ENCODE peak calls at places on chromosomes 7 and 10, in four cellular contexts. A is neuronal stem cell, U is H9, T is HCT116. J is an unnamed sample.

GRCh38 chr10:34884272-34884952 is 69.3 kb upstream of the PARD3 start:
- DNase-seq in T (no peak), U (no peak), A (no peak), J (peak; percentile 25)

GRCh38 chr7:130381468-130382312 is 1.4 kb downstream of the CPA1 start:
- DNase-seq in T (no peak), U (peak; percentile 91), A (no peak), J (no peak)

GRCh38 chr10:79379512-79380124 is 32.3 kb downstream of the PPIF start:
- DNase-seq in U (peak; percentile 22), A (no peak), T (no peak), J (no peak)

GRCh38 chr10:78898341-78899097 is 170.2 kb upstream of the ZMIZ1 start:
- DNase-seq in T (no peak), U (no peak), A (no peak), J (no peak)

GRCh38 chr7:93211228-93211818 is 14.9 kb downstream of the HEPACAM2 start:
- DNase-seq in T (no peak), A (no peak), U (no peak), J (no peak)

GRCh38 chr7:13742126-13742525 is 247.3 kb downstream of the ETV1 start:
- DNase-seq in U (no peak), A (no peak), T (peak; percentile 8), J (peak; percentile 44)

GRCh38 chr10:101260764-101261341 is 31.6 kb upstream of the LBX1 start:
- DNase-seq in A (no peak), U (peak; percentile 71), T (no peak), J (no peak)

GRCh38 chr10:43809211-43809930 is 160.7 kb upstream of the ZNF32 start:
- DNase-seq in U (no peak), T (no peak), A (no peak), J (no peak)

GRCh38 chr7:212754-213153 is 20.4 kb downstream of the FAM20C start:
- DNase-seq in U (no peak), T (no peak), A (no peak), J (no peak)

GRCh38 chr7:92875719-92876118 is 39.3 kb upstream of the CDK6 start:
- DNase-seq in A (no peak), T (no peak), U (no peak), J (peak; percentile 94)

GRCh38 chr10:57494481-57494880 is 773.2 kb downstream of the IPMK start:
- DNase-seq in A (no peak), T (no peak), U (no peak), J (no peak)

GRCh38 chr7:99672571-99672970 is 7.2 kb downstream of the CYP3A5 start:
- DNase-seq in U (no peak), A (no peak), T (no peak), J (no peak)

GRCh38 chr10:132872658-132873057 is 69.7 kb downstream of the CFAP46 start:
- DNase-seq in A (no peak), T (no peak), U (no peak), J (no peak)

GRCh38 chr7:111115966-111116365 is 25.0 kb downstream of the LRRN3 start:
- DNase-seq in A (no peak), U (no peak), T (no peak), J (no peak)

GRCh38 chr7:29987083-29987482 is 2.5 kb downstream of the SCRN1 start:
- DNase-seq in A (no peak), T (no peak), U (no peak), J (no peak)

GRCh38 chr7:155353256-155353897 is 55.7 kb downstream of the INSIG1 start:
- DNase-seq in A (no peak), T (no peak), U (no peak), J (no peak)

GRCh38 chr10:47206449-47207279 is 93.3 kb upstream of the GDF10 start:
- DNase-seq in T (no peak), A (no peak), U (no peak), J (no peak)

GRCh38 chr7:1702652-1703051 is 32.6 kb downstream of the ELFN1 start:
- DNase-seq in U (no peak), A (no peak), T (no peak), J (no peak)

GRCh38 chr10:73065441-73065840 is 31.2 kb downstream of the P4HA1 start:
- DNase-seq in A (no peak), T (no peak), U (no peak), J (no peak)

GRCh38 chr7:83677180-83677866 is 28.4 kb upstream of the SEMA3E start:
- DNase-seq in U (no peak), A (no peak), T (peak; percentile 92), J (peak; percentile 95)

GRCh38 chr10:80484677-80485409 is 30.7 kb downstream of the TSPAN14 start:
- DNase-seq in U (no peak), T (no peak), A (no peak), J (no peak)

GRCh38 chr7:23004247-23004520 is 9.7 kb downstream of the HYCC1 start:
- DNase-seq in U (no peak), A (no peak), T (no peak), J (no peak)

GRCh38 chr7:70334295-70334694 is 736.0 kb downstream of the AUTS2 start:
- DNase-seq in A (no peak), U (no peak), T (no peak), J (no peak)

GRCh38 chr10:48340734-48341133 is 34.3 kb downstream of the MAPK8 start:
- DNase-seq in T (no peak), U (no peak), A (no peak), J (no peak)

GRCh38 chr10:108388716-108389115 is 1224.2 kb upstream of the SORCS1 start:
- DNase-seq in A (no peak), U (no peak), T (no peak), J (no peak)

GRCh38 chr10:116418394-116418793 is 9.3 kb upstream of the PNLIPRP3 start:
- DNase-seq in T (no peak), A (no peak), U (no peak), J (peak; percentile 88)

GRCh38 chr10:7318836-7319235 is 92.0 kb downstream of the SFMBT2 start:
- DNase-seq in A (no peak), U (no peak), T (no peak), J (no peak)

GRCh38 chr10:44968101-44968886 is 8.7 kb downstream of the RASSF4 start:
- DNase-seq in T (no peak), A (no peak), U (no peak), J (no peak)

GRCh38 chr7:19713676-19714075 is 4.8 kb upstream of the POLR1F start:
- DNase-seq in A (peak; percentile 23), T (peak; percentile 51), U (no peak), J (peak; percentile 21)

DNA sequence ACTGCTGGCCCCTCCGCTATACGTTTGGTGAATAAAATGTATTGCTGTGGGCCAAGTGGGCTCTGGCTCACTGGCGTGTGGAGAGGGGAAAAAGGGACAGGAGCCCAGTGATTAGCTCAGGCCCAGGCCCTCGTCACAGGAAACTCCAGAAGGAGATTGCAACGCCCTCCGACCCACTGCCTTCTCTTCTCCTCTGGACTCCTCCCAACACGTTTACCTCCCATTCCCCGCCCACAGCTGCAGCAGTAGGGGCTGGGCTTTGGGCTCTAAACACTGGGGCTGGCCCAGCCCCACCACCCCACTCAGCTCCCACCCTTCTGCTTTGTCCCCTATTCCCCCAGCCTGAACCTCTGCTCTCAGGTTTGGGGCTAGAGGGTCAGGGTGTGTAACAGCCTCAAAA is 173.9 kb downstream of the NEURL1 start:
- DNase-seq in T (no peak), U (peak; percentile 53), A (no peak), J (no peak)
- H3K9ac ChIP-seq in T (no peak overlapping the region), U (no peak overlapping the region), A (no peak overlapping the region), J (no peak overlapping the region)

DNA sequence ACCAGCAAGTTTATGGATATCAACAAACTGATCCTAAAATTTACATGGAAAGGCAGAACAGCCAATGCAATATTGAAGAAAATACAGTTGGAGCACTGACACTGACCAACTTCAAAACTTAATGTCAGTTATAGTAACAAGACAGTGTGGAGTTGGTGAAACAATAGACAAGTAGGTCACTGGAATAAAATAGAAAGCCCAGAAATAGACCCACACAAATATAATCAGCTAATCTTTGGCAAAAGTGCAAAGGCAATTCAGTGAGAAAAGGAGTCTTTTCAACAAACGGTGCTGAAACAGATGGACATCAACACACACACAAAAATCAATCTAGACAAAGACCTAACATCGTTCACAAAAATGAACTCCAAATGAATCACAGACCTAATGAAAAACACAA is 13.8 kb downstream of the RSU1 start:
- DNase-seq in A (no peak), T (no peak), U (no peak), J (no peak)
- H3K9ac ChIP-seq in A (no peak overlapping the region), T (no peak overlapping the region), U (no peak overlapping the region), J (no peak overlapping the region)

GRCh38 chr7:52184006-52184703 is 851.3 kb upstream of the POM121L12 start:
- DNase-seq in A (no peak), T (no peak), U (no peak), J (no peak)
- H3K9ac ChIP-seq in A (no peak overlapping the region), T (no peak overlapping the region), U (no peak overlapping the region), J (no peak overlapping the region)

GRCh38 chr7:74656421-74656910 is 1.1 kb upstream of the GTF2I start:
- DNase-seq in U (peak; percentile 41), T (no peak), A (no peak), J (peak; percentile 20)
- H3K9ac ChIP-seq in U (peak overlapping the region; percentile 45), T (peak overlapping the region; percentile 99), A (peak overlapping the region; percentile 89), J (peak overlapping the region; percentile 61)

J was measured in mammary epithelial cell.